ENCODE peak calls at places on chromosomes 16 and 17, in ten cellular contexts. M, F, C, B, H, Y, K, U, Z and N are unnamed samples.

GRCh38 chr17:31313982-31314787 is at the start of gene EVI2B:
- DNase-seq in M (no peak), F (no peak), C (no peak), B (no peak), H (peak; percentile 71), Y (peak; percentile 39), K (peak; percentile 65), U (peak; percentile 22), Z (no peak), N (no peak)

GRCh38 chr16:57089406-57089805 is 3.0 kb upstream of the CPNE2 start:
- DNase-seq in M (no peak), F (no peak), C (no peak), B (no peak), H (no peak), Y (no peak), K (no peak), U (no peak), Z (no peak), N (no peak)

GRCh38 chr17:57640079-57640478 is 105.0 kb downstream of the CCDC182 start:
- DNase-seq in M (no peak), F (no peak), C (no peak), B (no peak), H (no peak), Y (no peak), K (no peak), U (no peak), Z (no peak), N (no peak)

GRCh38 chr17:80760501-80760900 is 215.9 kb downstream of the RPTOR start:
- DNase-seq in M (no peak), F (no peak), C (no peak), B (no peak), H (no peak), Y (no peak), K (no peak), U (no peak), Z (no peak), N (no peak)

GRCh38 chr17:28338056-28338768 is 2.7 kb downstream of the TNFAIP1 start:
- DNase-seq in M (peak; percentile 50), F (no peak), C (no peak), B (no peak), H (peak; percentile 43), Y (peak; percentile 85), K (peak; percentile 78), U (no peak), Z (no peak), N (no peak)

GRCh38 chr17:82228278-82228841 is 482 bp upstream of the SLC16A3 start:
- DNase-seq in M (peak; percentile 68), F (no peak), C (no peak), B (no peak), H (peak; percentile 25), Y (no peak), K (no peak), U (peak; percentile 75), Z (peak; percentile 80), N (peak; percentile 84)

GRCh38 chr17:34556384-34556783 is 23.0 kb upstream of the TMEM132E start:
- DNase-seq in M (no peak), F (no peak), C (peak; percentile 64), B (no peak), H (peak; percentile 19), Y (no peak), K (peak; percentile 10), U (peak; percentile 12), Z (no peak), N (no peak)

GRCh38 chr17:29100296-29100695 is 57.4 kb downstream of the PIPOX start:
- DNase-seq in M (no peak), F (no peak), C (no peak), B (no peak), H (no peak), Y (no peak), K (no peak), U (peak; percentile 13), Z (no peak), N (no peak)

GRCh38 chr17:68053237-68054030 is 17.9 kb downstream of the KPNA2 start:
- DNase-seq in M (peak; percentile 82), F (peak; percentile 64), C (no peak), B (no peak), H (peak; percentile 98), Y (peak; percentile 64), K (peak; percentile 87), U (no peak), Z (no peak), N (no peak)

GRCh38 chr16:50269061-50269705 is 2.8 kb downstream of the ADCY7 start:
- DNase-seq in M (peak; percentile 17), F (no peak), C (no peak), B (no peak), H (no peak), Y (no peak), K (no peak), U (no peak), Z (peak; percentile 21), N (no peak)

GRCh38 chr17:80361495-80362220 is 53.3 kb upstream of the ENDOV start:
- DNase-seq in M (peak; percentile 27), F (no peak), C (peak; percentile 45), B (no peak), H (peak; percentile 7), Y (no peak), K (no peak), U (peak; percentile 39), Z (peak; percentile 41), N (no peak)

GRCh38 chr17:78898075-78898836 is 4.7 kb downstream of the CEP295NL start:
- DNase-seq in M (no peak), F (no peak), C (no peak), B (no peak), H (no peak), Y (no peak), K (no peak), U (no peak), Z (no peak), N (no peak)

GRCh38 chr17:78896834-78897638 is 6.0 kb downstream of the CEP295NL start:
- DNase-seq in M (no peak), F (no peak), C (no peak), B (no peak), H (no peak), Y (no peak), K (no peak), U (no peak), Z (no peak), N (no peak)

GRCh38 chr17:78897639-78897996 is 5.4 kb downstream of the CEP295NL start:
- DNase-seq in M (no peak), F (no peak), C (no peak), B (no peak), H (peak; percentile 47), Y (no peak), K (no peak), U (no peak), Z (no peak), N (no peak)

GRCh38 chr17:78895322-78895721 is 7.7 kb downstream of the CEP295NL start:
- DNase-seq in M (no peak), F (no peak), C (no peak), B (no peak), H (no peak), Y (no peak), K (no peak), U (no peak), Z (no peak), N (no peak)

GRCh38 chr17:78896091-78896833 is 6.7 kb downstream of the CEP295NL start:
- DNase-seq in M (no peak), F (no peak), C (no peak), B (no peak), H (no peak), Y (no peak), K (no peak), U (no peak), Z (no peak), N (no peak)
- TF ChIP-seq CTCF in M (no peak), F (no peak), C (no peak), B (no peak), H (no peak), Y (no peak), K (no peak), U (no peak), Z (no peak), N (no peak)

DNA sequence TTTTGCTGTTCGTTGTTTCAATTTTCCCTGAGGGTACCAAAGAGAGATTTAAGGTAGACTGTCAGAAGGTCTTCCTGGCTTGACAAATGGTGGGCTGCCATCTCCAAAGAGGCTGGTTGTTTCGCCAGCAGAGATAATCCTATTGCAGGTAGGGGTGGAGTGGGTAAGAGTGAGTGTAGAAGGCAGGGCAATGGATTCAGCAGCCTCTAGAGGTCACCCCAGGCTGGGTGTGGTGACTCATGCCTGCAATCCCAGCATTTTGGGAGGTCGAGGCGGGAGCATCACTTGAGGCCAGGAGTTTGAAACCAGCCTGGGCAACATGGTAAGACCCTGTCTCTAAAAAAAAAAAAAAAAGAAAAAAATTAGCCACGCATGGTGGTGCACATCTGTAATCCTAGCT is 34.6 kb downstream of the DCAKD start:
- DNase-seq in M (no peak), F (no peak), C (peak; percentile 37), B (no peak), H (peak; percentile 49), Y (no peak), K (no peak), U (no peak), Z (no peak), N (no peak)
- TF ChIP-seq CTCF in M (no peak), F (peak; percentile 34), C (peak; percentile 56), B (peak; percentile 33), H (peak; percentile 15), Y (no peak), K (peak; percentile 35), U (peak; percentile 21), Z (no peak), N (no peak)

GRCh38 chr17:50534222-50534978 is 1.9 kb downstream of the EPN3 start:
- DNase-seq in M (no peak), F (no peak), C (peak; percentile 72), B (no peak), H (no peak), Y (peak; percentile 29), K (no peak), U (peak; percentile 54), Z (peak; percentile 81), N (no peak)
- TF ChIP-seq CTCF in M (peak; percentile 29), F (peak; percentile 16), C (peak; percentile 72), B (peak; percentile 30), H (no peak), Y (peak; percentile 2), K (peak; percentile 29), U (peak; percentile 18), Z (peak; percentile 18), N (no peak)

GRCh38 chr16:85057948-85058347 is 30.4 kb downstream of the KIAA0513 start:
- DNase-seq in M (no peak), F (no peak), C (no peak), B (no peak), H (no peak), Y (no peak), K (no peak), U (no peak), Z (no peak), N (no peak)

GRCh38 chr16:85057212-85057889 is 29.8 kb downstream of the KIAA0513 start:
- DNase-seq in M (no peak), F (no peak), C (peak; percentile 67), B (no peak), H (no peak), Y (no peak), K (no peak), U (peak; percentile 38), Z (no peak), N (no peak)

GRCh38 chr16:85054948-85055502 is 27.4 kb downstream of the KIAA0513 start:
- DNase-seq in M (no peak), F (no peak), C (no peak), B (no peak), H (no peak), Y (no peak), K (no peak), U (no peak), Z (no peak), N (no peak)

GRCh38 chr16:85055503-85056210 is 28.1 kb downstream of the KIAA0513 start:
- DNase-seq in M (peak; percentile 59), F (no peak), C (no peak), B (no peak), H (peak; percentile 55), Y (peak; percentile 76), K (peak; percentile 71), U (peak; percentile 94), Z (no peak), N (peak; percentile 70)

GRCh38 chr16:85056211-85056748 is 28.7 kb downstream of the KIAA0513 start:
- DNase-seq in M (no peak), F (no peak), C (no peak), B (no peak), H (peak; percentile 42), Y (peak; percentile 20), K (peak; percentile 51), U (no peak), Z (no peak), N (no peak)
- TF ChIP-seq CTCF in M (peak; percentile 43), F (peak; percentile 56), C (peak; percentile 51), B (peak; percentile 53), H (peak; percentile 31), Y (peak; percentile 8), K (peak; percentile 52), U (no peak), Z (peak; percentile 7), N (peak; percentile 19)